ENCODE peak calls at places on chromosomes 3 and 15, in four cellular contexts. L, Q, A and V are unnamed samples.

GRCh38 chr3:40179016-40179415 is 130.5 kb upstream of the EIF1B start:
- DNase-seq in Q (peak), A (peak), L (peak), V (peak)

GRCh38 chr3:31041161-31041978 is 146.9 kb upstream of the GADL1 start:
- DNase-seq in L (no peak), Q (peak), A (no peak), V (no peak)

GRCh38 chr15:66921319-66921718 is 144.1 kb upstream of the SMAD3 start:
- DNase-seq in Q (no peak), A (no peak), L (no peak), V (no peak)

GRCh38 chr15:65302061-65302460 is 2.4 kb upstream of the RNU5B-1 start:
- DNase-seq in L (no peak), Q (no peak), A (peak), V (no peak)

GRCh38 chr3:20038679-20039078 is 1.6 kb upstream of the KAT2B start:
- DNase-seq in L (no peak), A (no peak), Q (no peak), V (no peak)

GRCh38 chr3:190306513-190307163 is 15.6 kb downstream of the CLDN1 start:
- DNase-seq in Q (no peak), A (no peak), L (no peak), V (no peak)

GRCh38 chr3:145721273-145721805 is 439.6 kb downstream of the PLOD2 start:
- DNase-seq in A (no peak), L (no peak), Q (no peak), V (no peak)

GRCh38 chr3:158105710-158106438 is at the start of gene SHOX2:
- DNase-seq in Q (no peak), A (no peak), L (no peak), V (peak)

GRCh38 chr15:31223478-31224350 is 102.9 kb upstream of the KLF13 start:
- DNase-seq in A (no peak), Q (no peak), L (no peak), V (no peak)

GRCh38 chr15:37585966-37586656 is 348.3 kb upstream of the TMCO5A start:
- DNase-seq in Q (peak), L (no peak), A (no peak), V (no peak)

GRCh38 chr15:84992157-84992940 is 10.7 kb downstream of the PDE8A start:
- DNase-seq in A (no peak), L (no peak), Q (no peak), V (no peak)

GRCh38 chr3:69926385-69926784 is 73.1 kb upstream of the SAMMSON start:
- DNase-seq in L (no peak), Q (no peak), A (no peak), V (no peak)

GRCh38 chr3:195763248-195763830 is 42.6 kb downstream of the MUC20 start:
- DNase-seq in Q (no peak), A (no peak), L (no peak), V (no peak)

GRCh38 chr3:197472151-197472550 is 83.6 kb downstream of the BDH1 start:
- DNase-seq in A (no peak), L (no peak), Q (no peak), V (no peak)

GRCh38 chr15:34973512-34973911 is 4.0 kb upstream of the AQR start:
- DNase-seq in A (no peak), L (no peak), Q (no peak), V (no peak)

GRCh38 chr15:40762919-40763800 is 708 bp upstream of the GCHFR start:
- DNase-seq in A (peak), L (no peak), Q (no peak), V (peak)

GRCh38 chr3:38107911-38108648 is 28.8 kb downstream of the ACAA1 start:
- DNase-seq in L (no peak), Q (no peak), A (no peak), V (no peak)

GRCh38 chr3:58130591-58130990 is 80.2 kb downstream of the DNASE1L3 start:
- DNase-seq in A (no peak), Q (no peak), L (no peak), V (no peak)

GRCh38 chr15:26355671-26356070 is 417.2 kb downstream of the GABRB3 start:
- DNase-seq in Q (no peak), L (no peak), A (no peak), V (no peak)

GRCh38 chr3:23576379-23576959 is 229.3 kb upstream of the UBE2E1 start:
- DNase-seq in A (no peak), L (no peak), Q (no peak), V (no peak)

GRCh38 chr15:44015555-44015954 is 179.5 kb downstream of the FRMD5 start:
- DNase-seq in L (no peak), A (no peak), Q (no peak), V (no peak)

GRCh38 chr3:308597-309321 is 112.2 kb downstream of the CHL1 start:
- DNase-seq in L (no peak), A (peak), Q (no peak), V (no peak)

GRCh38 chr3:133669949-133670524 is 8.3 kb upstream of the TOPBP1 start:
- DNase-seq in A (no peak), Q (no peak), L (no peak), V (no peak)

GRCh38 chr15:30882861-30883433 is 20.8 kb upstream of the FAN1 start:
- DNase-seq in L (no peak), A (no peak), Q (no peak), V (no peak)

GRCh38 chr15:69679623-69680228 is 227.1 kb downstream of the RPLP1 start:
- DNase-seq in Q (no peak), A (no peak), L (no peak), V (peak)

GRCh38 chr15:58498821-58499580 is 67.2 kb downstream of the LIPC start:
- DNase-seq in A (no peak), L (no peak), Q (peak), V (no peak)

GRCh38 chr3:119297169-119297568 is 3.0 kb downstream of the ARHGAP31 start:
- DNase-seq in A (no peak), Q (no peak), L (no peak), V (no peak)

GRCh38 chr15:58440922-58441321 is 9.1 kb downstream of the LIPC start:
- DNase-seq in Q (no peak), A (no peak), L (no peak), V (no peak)

GRCh38 chr3:159894386-159894785 is 94.2 kb upstream of the IL12A start:
- DNase-seq in Q (no peak), A (no peak), L (no peak), V (no peak)

GRCh38 chr3:13822042-13822441 is 57.8 kb downstream of the WNT7A start:
- DNase-seq in L (no peak), Q (no peak), A (no peak), V (no peak)

GRCh38 chr15:99996667-99997066 is 263.4 kb upstream of the LYSMD4 start:
- DNase-seq in Q (no peak), L (no peak), A (no peak), V (no peak)

GRCh38 chr3:127286571-127287140 is 1.2 kb downstream of the PRR20G start:
- DNase-seq in A (no peak), Q (no peak), L (no peak), V (no peak)

GRCh38 chr3:127288921-127289645 is 1.2 kb upstream of the PRR20G start:
- DNase-seq in Q (no peak), A (no peak), L (no peak), V (no peak)

GRCh38 chr3:127288343-127288742 is 497 bp upstream of the PRR20G start:
- DNase-seq in Q (no peak), L (no peak), A (no peak), V (no peak)

GRCh38 chr3:127289646-127290575 is 2.1 kb upstream of the PRR20G start:
- DNase-seq in A (no peak), Q (no peak), L (no peak), V (no peak)

DNA sequence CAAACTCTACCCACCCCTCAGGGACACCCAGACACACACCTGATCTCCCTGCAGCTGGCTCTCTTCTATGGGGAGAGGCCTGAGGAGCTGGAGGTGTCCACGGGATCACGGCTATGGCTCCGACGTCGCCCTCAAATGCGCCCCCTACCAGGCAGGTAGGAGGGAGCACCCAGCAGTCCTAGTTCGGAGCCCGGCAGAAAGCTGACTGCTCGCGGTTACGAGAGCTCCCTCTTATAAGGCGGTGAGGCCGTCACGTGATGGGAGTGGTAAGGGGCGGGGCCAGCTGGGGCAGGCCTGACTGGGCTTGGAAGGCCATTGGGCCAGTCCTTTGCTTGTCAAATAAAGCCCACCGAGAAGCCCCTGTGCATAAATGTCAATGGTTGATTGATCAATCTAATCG is at the start of gene PRR20G:
- DNase-seq in Q (no peak), L (no peak), A (no peak), V (no peak)
- TF ChIP-seq CTCF in Q (no peak), L (no peak), A (no peak), V (no peak)

GRCh38 chr15:45378149-45378912 is at the start of gene GATM:
- DNase-seq in L (peak), A (peak), Q (no peak), V (peak)
- TF ChIP-seq CTCF in L (peak), A (no peak), Q (peak), V (no peak)

GRCh38 chr15:90690585-90690984 is 26.6 kb upstream of the BLM start:
- DNase-seq in Q (no peak), L (no peak), A (no peak), V (no peak)

GRCh38 chr15:90694987-90695386 is 22.2 kb upstream of the BLM start:
- DNase-seq in L (no peak), A (no peak), Q (no peak), V (no peak)

GRCh38 chr15:90686435-90687218 is 30.5 kb upstream of the BLM start:
- DNase-seq in L (no peak), Q (no peak), A (no peak), V (peak)

GRCh38 chr15:90691982-90692773 is 25.0 kb upstream of the BLM start:
- DNase-seq in L (no peak), Q (no peak), A (no peak), V (peak)

DNA sequence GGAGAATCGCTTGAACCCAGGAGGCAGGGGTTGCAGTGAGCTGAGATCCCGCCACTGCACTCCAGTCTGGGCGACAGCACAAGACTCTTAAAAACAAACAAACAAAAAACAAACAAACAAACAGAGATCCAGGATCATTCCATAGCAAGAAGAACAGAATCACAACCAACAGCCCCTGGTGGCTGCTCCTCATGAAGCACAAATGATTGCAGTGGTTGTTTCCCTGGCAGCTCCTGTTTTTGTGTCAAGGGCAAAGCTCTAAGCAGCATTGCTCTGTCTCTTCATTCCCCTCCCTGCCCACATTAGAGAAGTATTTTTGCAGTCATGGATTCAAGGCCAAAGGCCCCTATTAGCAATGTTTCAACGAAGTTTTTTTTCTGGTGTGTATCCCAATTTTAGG is 25.8 kb upstream of the BLM start:
- DNase-seq in L (no peak), A (no peak), Q (no peak), V (no peak)
- TF ChIP-seq CTCF in L (no peak), A (no peak), Q (peak), V (peak)

DNA sequence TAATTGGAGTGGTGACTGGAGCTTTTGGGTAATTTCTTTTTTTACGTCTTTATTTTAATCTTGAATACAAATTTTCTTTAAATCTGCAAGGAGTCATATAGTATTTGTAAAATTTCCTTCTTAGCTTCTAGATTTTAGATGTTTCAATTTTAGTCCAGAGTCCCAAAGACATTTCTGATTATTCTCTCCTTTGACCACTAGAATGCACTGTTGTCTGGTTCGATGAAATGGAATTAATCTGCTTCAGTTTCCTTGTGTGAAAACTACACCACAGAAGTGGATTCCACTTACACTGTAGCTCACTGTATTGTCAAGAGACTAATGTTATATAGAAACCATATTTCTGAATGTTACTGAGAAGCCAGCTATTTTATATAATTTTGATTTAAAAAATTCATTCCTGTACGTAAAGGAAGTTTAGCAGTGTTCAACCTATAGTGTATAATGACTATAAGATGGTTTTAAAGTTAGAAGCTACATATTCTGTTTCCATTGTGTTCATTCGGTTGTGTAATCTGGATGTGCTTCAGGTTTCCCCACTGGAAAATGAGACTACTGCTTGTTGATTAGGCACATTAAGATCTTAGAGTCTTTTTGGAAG is 6.1 kb downstream of the GRAMD1C start:
- DNase-seq in Q (no peak), L (no peak), A (no peak), V (peak)
- TF ChIP-seq CTCF in Q (peak), L (peak), A (peak), V (peak)

GRCh38 chr3:17162116-17162515 is 277.4 kb downstream of the PLCL2 start:
- DNase-seq in A (no peak), L (no peak), Q (no peak), V (no peak)

GRCh38 chr3:17160597-17160996 is 275.8 kb downstream of the PLCL2 start:
- DNase-seq in Q (no peak), A (no peak), L (no peak), V (no peak)

DNA sequence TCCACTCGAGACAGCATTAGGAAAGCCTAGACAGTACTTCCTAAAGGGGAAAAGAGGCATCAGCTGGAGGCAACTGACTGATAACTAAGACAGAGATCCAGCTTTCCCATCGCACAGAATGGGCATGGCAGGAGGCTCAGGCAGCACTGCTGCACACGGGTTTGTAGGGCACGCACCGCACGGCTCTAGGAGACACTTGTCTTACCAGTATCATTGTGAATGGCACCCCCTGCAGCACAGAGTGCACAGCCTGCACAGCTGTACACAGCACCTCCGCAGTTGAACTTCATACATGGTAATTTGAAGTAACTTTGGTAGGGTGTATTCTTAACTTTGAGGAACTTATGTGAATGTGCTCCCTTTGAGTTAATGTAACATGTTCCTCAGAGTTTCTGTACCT is 281.6 kb downstream of the PLCL2 start:
- DNase-seq in A (no peak), Q (no peak), L (no peak), V (no peak)
- TF ChIP-seq CTCF in A (no peak), Q (no peak), L (no peak), V (peak)